ENCODE peak calls at places on chromosome 18, in six cellular contexts. G is NCI-H2081 treated with DMSO at 0.1 percent for 48 hours, Y is astrocyte, L is COR-L47, N is iris pigment epithelial cell, F is HAP-1. I is an unnamed sample.

GRCh38 chr18:44654555-44654954 is 26.1 kb upstream of the SETBP1 start:
- DNase-seq in F (no peak), G (no peak), N (peak; percentile 63), Y (peak; percentile 90), L (no peak), I (peak; percentile 85)

GRCh38 chr18:48676756-48677368 is 138.0 kb downstream of the CTIF start:
- DNase-seq in Y (peak; percentile 16), L (peak; percentile 75), G (no peak), N (peak; percentile 43), F (peak; percentile 50), I (no peak)

GRCh38 chr18:26307161-26307773 is 81.0 kb downstream of the TAF4B start:
- DNase-seq in Y (peak; percentile 26), L (peak; percentile 64), F (peak; percentile 60), G (peak; percentile 14), N (peak; percentile 72), I (no peak)

GRCh38 chr18:13611616-13612110 is 114.7 kb downstream of the FAM210A start:
- DNase-seq in N (peak; percentile 23), Y (peak; percentile 55), L (no peak), G (no peak), F (no peak), I (no peak)

GRCh38 chr18:59787998-59788875 is 91.0 kb upstream of the CCBE1 start:
- DNase-seq in N (peak; percentile 88), L (no peak), F (no peak), G (no peak), Y (peak; percentile 81), I (no peak)

GRCh38 chr18:58466636-58467205 is 162.2 kb downstream of the ALPK2 start:
- DNase-seq in L (peak; percentile 44), F (no peak), G (no peak), Y (no peak), N (no peak), I (no peak)

GRCh38 chr18:6437937-6438818 is 23.5 kb upstream of the L3MBTL4 start:
- DNase-seq in Y (no peak), L (no peak), F (no peak), N (no peak), G (no peak), I (no peak)

GRCh38 chr18:10145523-10145922 is 231.7 kb downstream of the VAPA start:
- DNase-seq in G (no peak), N (no peak), F (no peak), Y (no peak), L (no peak), I (no peak)

GRCh38 chr18:13221821-13222220 is 3.3 kb downstream of the LDLRAD4 start:
- DNase-seq in Y (peak; percentile 51), L (peak; percentile 96), F (no peak), N (no peak), G (no peak), I (no peak)

GRCh38 chr18:33951031-33951430 is 273.7 kb downstream of the NOL4 start:
- DNase-seq in N (peak; percentile 30), L (no peak), Y (peak; percentile 71), F (no peak), G (no peak), I (no peak)

GRCh38 chr18:1499265-1499664 is 594.6 kb downstream of the ADCYAP1 start:
- DNase-seq in F (no peak), N (no peak), G (no peak), L (peak; percentile 29), Y (no peak), I (no peak)

GRCh38 chr18:26503382-26503781 is 45.0 kb downstream of the KCTD1 start:
- DNase-seq in F (no peak), N (peak; percentile 62), G (no peak), Y (no peak), L (no peak), I (no peak)

GRCh38 chr18:31101148-31102019 is 837 bp downstream of the DSC2 start:
- DNase-seq in N (no peak), L (peak; percentile 58), Y (no peak), G (no peak), F (peak; percentile 34), I (no peak)

GRCh38 chr18:63213331-63213900 is 106.2 kb downstream of the BCL2 start:
- DNase-seq in L (no peak), Y (no peak), N (no peak), F (no peak), G (no peak), I (no peak)

GRCh38 chr18:33210575-33211189 is 229.8 kb downstream of the CCDC178 start:
- DNase-seq in Y (peak; percentile 4), L (peak; percentile 69), G (peak; percentile 38), N (peak; percentile 35), F (peak; percentile 36), I (no peak)

GRCh38 chr18:32373995-32374394 is 96.7 kb downstream of the GAREM1 start:
- DNase-seq in L (peak; percentile 89), F (peak; percentile 46), Y (peak; percentile 47), N (peak; percentile 78), G (no peak), I (no peak)

GRCh38 chr18:13629841-13630747 is 96.3 kb downstream of the FAM210A start:
- DNase-seq in Y (peak; percentile 10), F (peak; percentile 36), L (peak; percentile 71), N (peak; percentile 64), G (no peak), I (no peak)

GRCh38 chr18:57768557-57769326 is 34.4 kb downstream of the ATP8B1 start:
- DNase-seq in L (no peak), F (no peak), G (no peak), N (peak; percentile 37), Y (peak; percentile 55), I (no peak)

GRCh38 chr18:69400253-69400975 is at the start of gene DOK6:
- DNase-seq in N (peak; percentile 73), F (no peak), Y (peak; percentile 81), G (peak; percentile 70), L (peak; percentile 60), I (no peak)

GRCh38 chr18:24811963-24812681 is 351.7 kb downstream of the HRH4 start:
- DNase-seq in F (no peak), G (no peak), Y (no peak), N (no peak), L (no peak), I (no peak)

GRCh38 chr18:58991127-58991798 is 126.6 kb downstream of the ZNF532 start:
- DNase-seq in L (no peak), F (no peak), N (peak; percentile 45), G (no peak), Y (peak; percentile 61), I (peak; percentile 53)

GRCh38 chr18:24317370-24317769 is 80.3 kb downstream of the OSBPL1A start:
- DNase-seq in Y (no peak), L (no peak), G (no peak), N (no peak), F (no peak), I (no peak)

GRCh38 chr18:273525-273924 is 5.7 kb upstream of the THOC1 start:
- DNase-seq in F (no peak), G (no peak), Y (no peak), L (no peak), N (no peak), I (no peak)

GRCh38 chr18:9803698-9804516 is 81.9 kb upstream of the TXNDC2 start:
- DNase-seq in F (no peak), L (peak; percentile 77), Y (no peak), G (no peak), N (no peak), I (no peak)

GRCh38 chr18:72174972-72175649 is 369.0 kb downstream of the CBLN2 start:
- DNase-seq in F (no peak), L (no peak), G (no peak), N (no peak), Y (no peak), I (peak; percentile 26)

GRCh38 chr18:23689616-23690504 is 607 bp downstream of the LAMA3 start:
- DNase-seq in F (no peak), G (no peak), Y (no peak), N (no peak), L (peak; percentile 43), I (no peak)

GRCh38 chr18:10291568-10291981 is 162.9 kb upstream of the APCDD1 start:
- DNase-seq in Y (no peak), F (no peak), L (no peak), G (no peak), N (no peak), I (no peak)

GRCh38 chr18:12271376-12272235 is 17.4 kb downstream of the CIDEA start:
- DNase-seq in Y (peak; percentile 56), G (peak; percentile 7), F (peak; percentile 82), L (peak; percentile 86), N (peak; percentile 76), I (no peak)

GRCh38 chr18:79478484-79479113 is 82.9 kb downstream of the NFATC1 start:
- DNase-seq in N (no peak), F (no peak), G (no peak), Y (no peak), L (no peak), I (no peak)

GRCh38 chr18:50427896-50428295 is 53.0 kb downstream of the SKA1 start:
- DNase-seq in G (no peak), F (no peak), N (no peak), L (no peak), Y (no peak), I (no peak)

GRCh38 chr18:74190086-74190485 is 41.8 kb downstream of the TIMM21 start:
- DNase-seq in G (no peak), Y (peak; percentile 30), N (peak; percentile 74), F (no peak), L (no peak), I (no peak)

GRCh38 chr18:79664525-79665125 is 15.0 kb upstream of the CTDP1 start:
- DNase-seq in N (peak; percentile 82), G (no peak), F (no peak), Y (peak; percentile 63), L (no peak), I (peak; percentile 68)

GRCh38 chr18:48292229-48292628 is 117.0 kb downstream of the ZBTB7C start:
- DNase-seq in L (no peak), N (no peak), Y (no peak), F (no peak), G (no peak), I (no peak)

GRCh38 chr18:43847164-43848091 is 570.1 kb upstream of the SYT4 start:
- DNase-seq in G (no peak), L (no peak), F (no peak), N (peak; percentile 76), Y (peak; percentile 82), I (peak; percentile 56)

GRCh38 chr18:45050712-45051639 is 370.3 kb downstream of the SETBP1 start:
- DNase-seq in G (no peak), F (peak; percentile 4), Y (peak; percentile 94), L (no peak), N (peak; percentile 77), I (no peak)